ENCODE peak calls at places on chromosome 16, in seven cellular contexts. One of them, this sample, is unnamed.

GRCh38 chr16:11748404-11749254 is 6.0 kb upstream of the TXNDC11 start:
- DNase-seq in IMR-90: no peak
- DNase-seq in cardiac muscle cell: no peak
- DNase-seq in adrenal gland: no peak
- DNase-seq in HCT116: no peak
- DNase-seq in stomach: no peak
- DNase-seq in AG04450: no peak
- DNase-seq in this sample: no peak

GRCh38 chr16:51562896-51563295 is 411.8 kb upstream of the SALL1 start:
- DNase-seq in IMR-90: no peak
- DNase-seq in cardiac muscle cell: no peak
- DNase-seq in adrenal gland: no peak
- DNase-seq in HCT116: no peak
- DNase-seq in stomach: no peak
- DNase-seq in AG04450: no peak
- DNase-seq in this sample: no peak

GRCh38 chr16:17273142-17273561 is 197.6 kb downstream of the XYLT1 start:
- DNase-seq in IMR-90: peak
- DNase-seq in cardiac muscle cell: no peak
- DNase-seq in adrenal gland: peak
- DNase-seq in HCT116: peak
- DNase-seq in stomach: no peak
- DNase-seq in AG04450: peak
- DNase-seq in this sample: no peak

GRCh38 chr16:67966549-67967182 is 1.8 kb downstream of the SLC12A4 start:
- DNase-seq in IMR-90: no peak
- DNase-seq in cardiac muscle cell: no peak
- DNase-seq in adrenal gland: no peak
- DNase-seq in HCT116: peak
- DNase-seq in stomach: no peak
- DNase-seq in AG04450: no peak
- DNase-seq in this sample: no peak

GRCh38 chr16:77437859-77438258 is 3.0 kb upstream of the ADAMTS18 start:
- DNase-seq in IMR-90: no peak
- DNase-seq in cardiac muscle cell: peak
- DNase-seq in adrenal gland: no peak
- DNase-seq in HCT116: no peak
- DNase-seq in stomach: no peak
- DNase-seq in AG04450: no peak
- DNase-seq in this sample: no peak

GRCh38 chr16:86375370-86375769 is 135.0 kb upstream of the FOXF1 start:
- DNase-seq in IMR-90: peak
- DNase-seq in cardiac muscle cell: no peak
- DNase-seq in adrenal gland: no peak
- DNase-seq in HCT116: no peak
- DNase-seq in stomach: no peak
- DNase-seq in AG04450: peak
- DNase-seq in this sample: no peak

GRCh38 chr16:30004424-30004776 is 6.4 kb downstream of the DOC2A start:
- DNase-seq in IMR-90: no peak
- DNase-seq in cardiac muscle cell: no peak
- DNase-seq in adrenal gland: no peak
- DNase-seq in HCT116: no peak
- DNase-seq in stomach: peak
- DNase-seq in AG04450: no peak
- DNase-seq in this sample: no peak

GRCh38 chr16:53893731-53894435 is 189.9 kb downstream of the FTO start:
- DNase-seq in IMR-90: peak
- DNase-seq in cardiac muscle cell: no peak
- DNase-seq in adrenal gland: peak
- DNase-seq in HCT116: no peak
- DNase-seq in stomach: no peak
- DNase-seq in AG04450: peak
- DNase-seq in this sample: peak

GRCh38 chr16:28103516-28104170 is 40.1 kb upstream of the GSG1L start:
- DNase-seq in IMR-90: no peak
- DNase-seq in cardiac muscle cell: no peak
- DNase-seq in adrenal gland: peak
- DNase-seq in HCT116: no peak
- DNase-seq in stomach: no peak
- DNase-seq in AG04450: no peak
- DNase-seq in this sample: no peak

GRCh38 chr16:67052399-67052798 is 23.4 kb downstream of the CBFB start:
- DNase-seq in IMR-90: no peak
- DNase-seq in cardiac muscle cell: no peak
- DNase-seq in adrenal gland: no peak
- DNase-seq in HCT116: no peak
- DNase-seq in stomach: no peak
- DNase-seq in AG04450: no peak
- DNase-seq in this sample: no peak

GRCh38 chr16:83308414-83308813 is 499.4 kb upstream of the HSBP1 start:
- DNase-seq in IMR-90: peak
- DNase-seq in cardiac muscle cell: no peak
- DNase-seq in adrenal gland: no peak
- DNase-seq in HCT116: no peak
- DNase-seq in stomach: no peak
- DNase-seq in AG04450: no peak
- DNase-seq in this sample: no peak

GRCh38 chr16:25228372-25228771 is 11.6 kb downstream of the AQP8 start:
- DNase-seq in IMR-90: no peak
- DNase-seq in cardiac muscle cell: no peak
- DNase-seq in adrenal gland: no peak
- DNase-seq in HCT116: no peak
- DNase-seq in stomach: no peak
- DNase-seq in AG04450: no peak
- DNase-seq in this sample: no peak

DNA sequence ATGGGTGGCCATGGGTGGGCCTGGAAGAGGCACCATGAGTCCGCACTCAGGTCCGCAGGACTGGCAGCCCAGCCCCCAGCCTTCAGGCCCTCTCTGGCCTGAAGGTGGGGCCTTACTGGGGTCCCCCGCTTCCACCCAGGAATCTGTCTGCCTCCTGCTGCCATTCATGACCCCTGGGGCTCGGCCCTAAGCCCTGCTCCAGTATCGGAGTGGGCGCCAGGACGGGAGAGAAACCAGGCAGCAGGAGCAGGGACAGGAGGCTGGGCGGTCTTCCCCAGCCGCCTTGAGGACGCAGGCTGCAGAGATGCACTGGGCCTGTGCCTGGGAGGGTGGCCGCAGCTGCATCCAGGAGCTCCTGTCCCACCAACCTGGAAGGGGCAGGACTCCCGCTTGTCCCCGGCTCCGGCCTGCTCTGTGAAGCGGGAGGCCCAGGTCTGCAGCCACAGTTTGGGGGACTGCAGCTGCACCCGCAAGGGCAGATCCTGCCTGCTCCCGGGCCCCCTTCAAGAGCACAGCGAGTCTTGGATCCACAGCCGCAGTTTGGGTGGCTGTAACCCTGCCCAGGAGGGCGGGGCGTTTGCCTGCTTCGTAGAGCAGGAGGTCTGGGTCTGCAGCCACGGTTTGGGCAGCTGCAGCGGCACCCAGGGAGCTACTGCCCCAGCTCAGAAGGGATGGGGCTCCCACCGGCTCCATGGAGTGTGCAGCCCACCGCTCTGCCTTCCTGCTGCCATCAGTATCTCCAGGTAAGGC is 81.8 kb upstream of the DNAJA2 start:
- DNase-seq in IMR-90: no peak
- DNase-seq in cardiac muscle cell: no peak
- DNase-seq in adrenal gland: no peak
- DNase-seq in HCT116: no peak
- DNase-seq in stomach: no peak
- DNase-seq in AG04450: no peak
- DNase-seq in this sample: no peak
- H3K27ac ChIP-seq in IMR-90: no peak
- H3K27ac ChIP-seq in cardiac muscle cell: no peak
- H3K27ac ChIP-seq in adrenal gland: no peak
- H3K27ac ChIP-seq in HCT116: no peak
- H3K27ac ChIP-seq in stomach: no peak
- H3K27ac ChIP-seq in AG04450: no peak
- H3K27ac ChIP-seq in this sample: no peak

GRCh38 chr16:4341250-4341649 is 9.9 kb downstream of the PAM16 start:
- DNase-seq in IMR-90: no peak
- DNase-seq in cardiac muscle cell: no peak
- DNase-seq in adrenal gland: no peak
- DNase-seq in HCT116: no peak
- DNase-seq in stomach: no peak
- DNase-seq in AG04450: no peak
- DNase-seq in this sample: no peak
- H3K27ac ChIP-seq in IMR-90: no peak
- H3K27ac ChIP-seq in cardiac muscle cell: peak
- H3K27ac ChIP-seq in adrenal gland: no peak
- H3K27ac ChIP-seq in HCT116: peak
- H3K27ac ChIP-seq in stomach: no peak
- H3K27ac ChIP-seq in AG04450: peak
- H3K27ac ChIP-seq in this sample: no peak

GRCh38 chr16:56669840-56670639 is 426 bp downstream of the MT1H start:
- DNase-seq in IMR-90: no peak
- DNase-seq in cardiac muscle cell: no peak
- DNase-seq in adrenal gland: no peak
- DNase-seq in HCT116: no peak
- DNase-seq in stomach: no peak
- DNase-seq in AG04450: no peak
- DNase-seq in this sample: no peak
- H3K27ac ChIP-seq in IMR-90: no peak
- H3K27ac ChIP-seq in cardiac muscle cell: no peak
- H3K27ac ChIP-seq in adrenal gland: no peak
- H3K27ac ChIP-seq in HCT116: no peak
- H3K27ac ChIP-seq in stomach: peak
- H3K27ac ChIP-seq in AG04450: no peak
- H3K27ac ChIP-seq in this sample: no peak

GRCh38 chr16:50272687-50273381 is 6.5 kb downstream of the ADCY7 start:
- DNase-seq in IMR-90: no peak
- DNase-seq in cardiac muscle cell: no peak
- DNase-seq in adrenal gland: no peak
- DNase-seq in HCT116: no peak
- DNase-seq in stomach: no peak
- DNase-seq in AG04450: no peak
- DNase-seq in this sample: no peak
- H3K27ac ChIP-seq in IMR-90: no peak
- H3K27ac ChIP-seq in cardiac muscle cell: no peak
- H3K27ac ChIP-seq in adrenal gland: no peak
- H3K27ac ChIP-seq in HCT116: no peak
- H3K27ac ChIP-seq in stomach: peak
- H3K27ac ChIP-seq in AG04450: no peak
- H3K27ac ChIP-seq in this sample: no peak

DNA sequence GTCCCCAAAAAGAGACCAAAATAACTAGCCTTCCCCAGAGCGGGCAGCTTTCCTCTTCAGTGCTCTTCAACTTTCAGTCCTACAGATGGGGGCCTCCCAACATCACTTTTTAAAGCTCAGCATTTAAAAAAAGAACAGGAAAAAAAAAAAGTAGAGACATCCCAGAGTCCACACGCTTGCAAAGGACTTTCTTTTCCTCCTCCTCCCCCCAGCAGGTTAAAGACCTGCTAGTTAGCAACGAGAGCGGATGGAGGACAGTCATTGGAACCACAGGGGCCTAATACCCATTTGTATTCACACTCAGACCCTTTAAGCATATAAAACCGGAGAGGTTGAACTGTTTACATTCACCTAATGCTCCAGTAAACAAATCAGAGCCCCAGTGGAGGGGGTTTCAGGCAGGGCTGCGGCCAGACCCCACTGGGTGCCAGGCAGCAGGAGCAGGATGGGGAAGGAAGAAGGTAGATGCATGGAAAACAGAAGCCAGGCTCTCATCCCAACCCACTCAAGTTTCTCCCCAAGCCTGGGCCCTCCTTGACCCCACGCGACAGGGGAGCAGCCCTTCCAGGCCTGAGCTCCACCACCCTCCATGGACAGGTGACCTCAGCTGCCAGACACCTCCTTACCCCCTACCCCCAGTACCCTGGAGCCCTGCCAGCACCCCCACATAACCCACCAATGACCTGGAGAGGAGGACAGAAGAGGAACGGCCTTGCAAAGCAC is 15.2 kb downstream of the ZFHX3 start:
- DNase-seq in IMR-90: no peak
- DNase-seq in cardiac muscle cell: peak
- DNase-seq in adrenal gland: no peak
- DNase-seq in HCT116: no peak
- DNase-seq in stomach: no peak
- DNase-seq in AG04450: no peak
- DNase-seq in this sample: no peak
- H3K27ac ChIP-seq in IMR-90: no peak
- H3K27ac ChIP-seq in cardiac muscle cell: peak
- H3K27ac ChIP-seq in adrenal gland: no peak
- H3K27ac ChIP-seq in HCT116: no peak
- H3K27ac ChIP-seq in stomach: peak
- H3K27ac ChIP-seq in AG04450: no peak
- H3K27ac ChIP-seq in this sample: no peak

DNA sequence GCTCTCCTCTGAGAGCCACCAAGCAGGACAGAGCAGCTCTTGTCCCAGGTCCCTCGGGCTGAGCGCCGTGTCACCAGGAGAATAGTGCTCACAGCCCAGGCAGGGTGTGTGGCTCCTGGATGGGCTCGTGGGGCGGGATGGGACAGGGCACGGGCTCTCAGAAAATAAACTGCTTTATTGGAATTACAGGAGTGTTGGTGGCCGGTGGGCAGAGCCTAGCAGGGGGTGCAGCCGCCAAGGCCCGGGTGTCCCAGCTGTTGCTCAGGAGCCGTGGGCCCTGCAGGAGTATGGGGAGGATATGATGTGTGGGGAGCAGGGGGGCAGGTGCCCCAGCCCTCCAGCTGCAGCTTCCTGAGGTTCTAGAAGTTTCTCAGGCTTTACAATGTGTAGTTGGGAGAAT is 17.1 kb downstream of the TELO2 start:
- DNase-seq in IMR-90: no peak
- DNase-seq in cardiac muscle cell: no peak
- DNase-seq in adrenal gland: no peak
- DNase-seq in HCT116: no peak
- DNase-seq in stomach: no peak
- DNase-seq in AG04450: no peak
- DNase-seq in this sample: no peak
- H3K27ac ChIP-seq in IMR-90: no peak
- H3K27ac ChIP-seq in cardiac muscle cell: peak
- H3K27ac ChIP-seq in adrenal gland: no peak
- H3K27ac ChIP-seq in HCT116: no peak
- H3K27ac ChIP-seq in stomach: peak
- H3K27ac ChIP-seq in AG04450: no peak
- H3K27ac ChIP-seq in this sample: no peak

GRCh38 chr16:14285542-14286380 is 214.6 kb downstream of the MRTFB start:
- DNase-seq in IMR-90: peak
- DNase-seq in cardiac muscle cell: peak
- DNase-seq in adrenal gland: peak
- DNase-seq in HCT116: peak
- DNase-seq in stomach: peak
- DNase-seq in AG04450: peak
- DNase-seq in this sample: peak
- H3K27ac ChIP-seq in IMR-90: peak
- H3K27ac ChIP-seq in cardiac muscle cell: peak
- H3K27ac ChIP-seq in adrenal gland: peak
- H3K27ac ChIP-seq in HCT116: peak
- H3K27ac ChIP-seq in stomach: peak
- H3K27ac ChIP-seq in AG04450: peak
- H3K27ac ChIP-seq in this sample: no peak

This sample was measured in PC-9.